ENCODE peak calls at places on chromosomes 4 and X, in nine cellular contexts. K, D, E, L, B, V, A, I and J are unnamed samples.
A peak's percentile ranks its signal among the peaks of the same experiment; 100 is the strongest.

GRCh38 chrX:100928660-100929613 is at the start of gene XKRX:
- DNase-seq in B (peak; percentile 52), D (peak; percentile 79), A (no peak), V (no peak), K (peak; percentile 56), I (peak; percentile 53), E (peak; percentile 9), L (peak; percentile 47), J (peak; percentile 15)

GRCh38 chrX:40459576-40460158 is 121.1 kb upstream of the ATP6AP2 start:
- DNase-seq in I (no peak), E (no peak), K (no peak), B (no peak), V (no peak), A (no peak), D (no peak), L (peak; percentile 14), J (no peak)

GRCh38 chr4:32776435-32777203 is 2056.4 kb downstream of the PCDH7 start:
- DNase-seq in D (no peak), B (no peak), L (no peak), A (no peak), E (no peak), V (no peak), K (no peak), I (no peak), J (no peak)

GRCh38 chr4:147761218-147761883 is 29.5 kb downstream of the ARHGAP10 start:
- DNase-seq in I (no peak), K (no peak), A (no peak), L (no peak), B (no peak), E (no peak), D (no peak), V (no peak), J (no peak)

GRCh38 chr4:32488690-32489089 is 1768.5 kb downstream of the PCDH7 start:
- DNase-seq in K (no peak), I (peak; percentile 3), E (no peak), D (no peak), B (no peak), L (no peak), A (peak; percentile 28), V (no peak), J (no peak)

GRCh38 chr4:86950835-86951525 is 16.2 kb downstream of the AFF1 start:
- DNase-seq in L (no peak), B (no peak), V (no peak), I (no peak), A (no peak), K (no peak), E (no peak), D (no peak), J (no peak)

GRCh38 chr4:24765331-24765990 is 29.9 kb upstream of the SOD3 start:
- DNase-seq in E (no peak), D (no peak), L (no peak), B (no peak), I (peak; percentile 82), V (no peak), K (no peak), A (peak; percentile 36), J (no peak)

GRCh38 chr4:20809796-20810195 is 109.5 kb downstream of the PACRGL start:
- DNase-seq in D (no peak), A (no peak), I (no peak), E (no peak), V (no peak), L (no peak), K (no peak), B (no peak), J (no peak)

GRCh38 chr4:73090738-73091137 is 21.2 kb upstream of the COX18 start:
- DNase-seq in K (no peak), I (no peak), E (no peak), B (no peak), L (no peak), D (no peak), V (no peak), A (no peak), J (no peak)

GRCh38 chr4:101418055-101418454 is 70.7 kb upstream of the PPP3CA start:
- DNase-seq in K (no peak), D (no peak), L (no peak), A (no peak), E (peak; percentile 33), B (no peak), V (no peak), I (no peak), J (peak; percentile 72)

GRCh38 chr4:128353791-128354190 is 66.2 kb upstream of the PGRMC2 start:
- DNase-seq in A (peak; percentile 82), D (no peak), L (no peak), E (no peak), V (no peak), B (no peak), K (no peak), I (peak; percentile 51), J (no peak)

GRCh38 chr4:52091811-52092210 is 40.7 kb downstream of the SPATA18 start:
- DNase-seq in A (peak; percentile 59), E (no peak), I (peak; percentile 26), D (no peak), K (no peak), V (no peak), L (no peak), B (no peak), J (no peak)

GRCh38 chrX:110108381-110108796 is 105.5 kb downstream of the TMEM164 start:
- DNase-seq in K (no peak), I (no peak), B (no peak), A (peak; percentile 70), V (no peak), L (no peak), E (no peak), D (no peak), J (no peak)

GRCh38 chr4:22587253-22587652 is 71.4 kb upstream of the ADGRA3 start:
- DNase-seq in V (no peak), I (no peak), B (no peak), A (no peak), K (no peak), D (no peak), L (no peak), E (no peak), J (no peak)

GRCh38 chr4:101306225-101306624 is 41.1 kb downstream of the PPP3CA start:
- DNase-seq in V (no peak), B (no peak), D (no peak), E (no peak), I (no peak), K (no peak), L (peak; percentile 17), A (no peak), J (no peak)

GRCh38 chr4:153637201-153637600 is 46.9 kb upstream of the TLR2 start:
- DNase-seq in L (no peak), B (no peak), V (no peak), D (no peak), K (no peak), E (no peak), I (no peak), A (no peak), J (no peak)
- H3K36me3 ChIP-seq in L (peaks cover 40% of the 10 kb centered on the region), B (peaks cover 4% of the 10 kb centered on the region), V (peaks cover 26% of the 10 kb centered on the region), D (no peaks in the 10 kb centered on the region), K (peaks cover 46% of the 10 kb centered on the region), E (peaks cover 36% of the 10 kb centered on the region), I (peaks cover 5% of the 10 kb centered on the region), A (peaks cover 3% of the 10 kb centered on the region), J (peaks cover 38% of the 10 kb centered on the region)

DNA sequence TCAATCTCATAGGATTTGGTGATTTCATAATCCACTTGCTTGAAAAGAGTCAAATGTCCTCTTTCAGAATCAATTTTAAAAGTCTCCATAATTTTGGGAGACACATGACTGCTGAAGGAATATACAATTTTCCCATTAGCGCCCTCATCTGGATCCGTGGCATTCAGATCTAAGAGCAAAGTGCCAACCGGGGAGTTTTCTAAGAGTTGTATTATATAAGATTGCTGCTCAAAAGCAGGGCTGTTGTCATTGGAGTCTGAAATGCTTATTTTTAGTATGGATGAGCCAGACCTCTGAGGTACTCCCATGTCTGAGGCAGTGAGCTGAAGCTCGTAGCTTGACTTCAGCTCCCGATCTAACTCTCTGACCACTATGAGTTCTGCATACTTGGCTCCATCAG is 1.2 kb downstream of the PCDH18 start:
- DNase-seq in K (no peak), D (no peak), I (peak; percentile 83), L (peak; percentile 56), A (peak; percentile 81), E (no peak), B (peak; percentile 32), V (no peak), J (no peak)
- H3K4me3 ChIP-seq in K (peak overlapping the region; percentile 67), D (peak overlapping the region; percentile 30), I (peak overlapping the region; percentile 98), L (peak overlapping the region; percentile 66), A (peak overlapping the region; percentile 100), E (no peak overlapping the region), B (peak overlapping the region; percentile 88), V (peak overlapping the region; percentile 52), J (no peak overlapping the region)

GRCh38 chr4:8188085-8188484 is 11.0 kb upstream of the SH3TC1 start:
- DNase-seq in L (no peak), D (no peak), K (no peak), B (no peak), I (peak; percentile 68), E (no peak), A (no peak), V (no peak), J (no peak)
- H3K4me1 ChIP-seq in L (peaks cover 48% of the 10 kb centered on the region), D (no peaks in the 10 kb centered on the region), K (peaks cover 42% of the 10 kb centered on the region), B (no peaks in the 10 kb centered on the region), I (peaks cover 15% of the 10 kb centered on the region), E (peaks cover 6% of the 10 kb centered on the region), A (peaks cover 25% of the 10 kb centered on the region), V (peaks cover 74% of the 10 kb centered on the region), J (no peaks in the 10 kb centered on the region)

DNA sequence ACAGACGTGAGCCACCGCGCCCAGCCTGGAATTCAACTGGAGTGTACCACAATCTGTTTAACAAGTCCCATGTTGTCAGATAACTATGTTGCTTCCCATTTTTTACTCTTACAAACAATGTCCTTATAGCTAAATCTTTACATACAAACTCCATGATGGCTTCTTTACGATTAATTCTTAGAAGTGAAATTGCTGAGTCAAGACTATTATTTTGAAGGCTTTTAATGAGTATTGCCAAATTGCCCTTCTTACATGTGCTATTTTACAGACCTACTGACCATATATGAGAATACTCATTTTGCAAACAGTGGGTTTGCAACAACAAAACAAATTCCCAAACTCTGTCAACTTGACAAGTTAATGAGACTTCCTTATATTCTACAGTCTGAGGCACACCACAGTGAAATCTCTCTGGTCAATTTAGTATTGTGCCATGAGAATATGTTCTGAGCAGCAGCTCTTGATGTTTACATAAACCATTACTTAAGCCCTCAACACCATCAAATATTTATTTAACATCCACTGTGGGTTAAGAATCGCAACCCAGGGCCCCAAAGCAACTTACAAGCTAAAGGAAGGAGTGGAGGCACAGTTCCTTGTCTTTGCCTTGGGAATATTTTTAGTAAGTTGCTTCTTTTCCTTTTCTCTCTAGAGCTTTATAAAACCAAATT is 128.5 kb downstream of the SPRY1 start:
- DNase-seq in D (no peak), I (no peak), A (peak; percentile 81), V (no peak), B (no peak), E (no peak), K (no peak), L (peak; percentile 17), J (no peak)
- H3K36me3 ChIP-seq in D (no peaks in the 10 kb centered on the region), I (no peaks in the 10 kb centered on the region), A (no peaks in the 10 kb centered on the region), V (no peaks in the 10 kb centered on the region), B (no peaks in the 10 kb centered on the region), E (no peaks in the 10 kb centered on the region), K (no peaks in the 10 kb centered on the region), L (no peaks in the 10 kb centered on the region), J (no peaks in the 10 kb centered on the region)